ENCODE peak calls at places on chromosomes 2 and 18, in eight cellular contexts. U is HT-29, W is thyroid gland, I is AG04450, A is GM19239, Q is mesothelial cell of epicardium, F is hepatocyte, D is NCI-H524. Z is an unnamed sample.

GRCh38 chr2:67845557-67846114 is 217.2 kb downstream of the C1D start:
- DNase-seq in U (no peak), W (peak), I (no peak), A (no peak), Q (no peak), F (peak), D (no peak), Z (no peak)

GRCh38 chr2:223725494-223725893 is 111.9 kb downstream of the AP1S3 start:
- DNase-seq in U (peak), W (peak), I (peak), A (no peak), Q (peak), F (peak), D (no peak), Z (peak)

GRCh38 chr2:221254281-221254680 is 317.8 kb downstream of the EPHA4 start:
- DNase-seq in U (no peak), W (peak), I (no peak), A (no peak), Q (no peak), F (no peak), D (no peak), Z (no peak)

GRCh38 chr18:63787673-63788072 is 12.5 kb downstream of the SERPINB7 start:
- DNase-seq in U (no peak), W (no peak), I (no peak), A (no peak), Q (no peak), F (no peak), D (no peak), Z (no peak)

GRCh38 chr2:110934948-110935347 is 185.8 kb upstream of the BCL2L11 start:
- DNase-seq in U (no peak), W (no peak), I (no peak), A (no peak), Q (no peak), F (no peak), D (no peak), Z (no peak)

GRCh38 chr2:66587216-66587615 is 152.3 kb downstream of the MEIS1 start:
- DNase-seq in U (peak), W (no peak), I (no peak), A (no peak), Q (no peak), F (peak), D (peak), Z (no peak)

GRCh38 chr2:148561389-148561788 is 83.2 kb upstream of the EPC2 start:
- DNase-seq in U (no peak), W (no peak), I (no peak), A (no peak), Q (no peak), F (no peak), D (no peak), Z (no peak)

GRCh38 chr2:161102770-161103450 is 57.3 kb upstream of the TANK start:
- DNase-seq in U (peak), W (no peak), I (no peak), A (no peak), Q (no peak), F (no peak), D (no peak), Z (peak)

GRCh38 chr2:236590846-236591245 is 21.2 kb downstream of the ACKR3 start:
- DNase-seq in U (no peak), W (no peak), I (no peak), A (no peak), Q (no peak), F (no peak), D (no peak), Z (no peak)

GRCh38 chr18:67589325-67589724 is 72.8 kb upstream of the DSEL start:
- DNase-seq in U (no peak), W (no peak), I (no peak), A (no peak), Q (no peak), F (no peak), D (no peak), Z (no peak)

GRCh38 chr2:175012516-175012915 is 7.3 kb upstream of the CHN1 start:
- DNase-seq in U (no peak), W (no peak), I (no peak), A (no peak), Q (no peak), F (no peak), D (no peak), Z (no peak)

GRCh38 chr2:158457826-158458616 is 1.3 kb downstream of the PKP4 start:
- DNase-seq in U (peak), W (peak), I (no peak), A (peak), Q (peak), F (peak), D (peak), Z (no peak)

GRCh38 chr2:41723531-41723930 is 324.3 kb upstream of the PKDCC start:
- DNase-seq in U (no peak), W (no peak), I (no peak), A (no peak), Q (no peak), F (no peak), D (no peak), Z (no peak)

GRCh38 chr18:78548261-78549058 is 431.2 kb upstream of the SALL3 start:
- DNase-seq in U (no peak), W (no peak), I (no peak), A (no peak), Q (no peak), F (no peak), D (no peak), Z (no peak)

GRCh38 chr18:10195529-10195928 is 258.9 kb upstream of the APCDD1 start:
- DNase-seq in U (no peak), W (no peak), I (no peak), A (no peak), Q (no peak), F (no peak), D (no peak), Z (no peak)

GRCh38 chr2:85706604-85707296 is 12.6 kb downstream of the GNLY start:
- DNase-seq in U (no peak), W (no peak), I (no peak), A (no peak), Q (no peak), F (no peak), D (no peak), Z (no peak)

GRCh38 chr2:85250045-85250444 is 77.7 kb downstream of the TGOLN2 start:
- DNase-seq in U (no peak), W (no peak), I (no peak), A (no peak), Q (no peak), F (no peak), D (no peak), Z (no peak)

GRCh38 chr2:212539145-212539880 is 711 bp upstream of the ERBB4 start:
- DNase-seq in U (no peak), W (peak), I (no peak), A (no peak), Q (no peak), F (peak), D (peak), Z (no peak)

Z was measured in brain pericyte.